ENCODE peak calls at places on chromosomes 1 and 21, in four cellular contexts. P is kidney epithelial cell, H is IMR-90, C is A549. A is an unnamed sample.

GRCh38 chr1:240575976-240576666 is 35.8 kb downstream of the GREM2 start:
- DNase-seq in C (peak), H (peak), P (no peak), A (no peak)

GRCh38 chr1:1038694-1039093 is 18.8 kb downstream of the AGRN start:
- DNase-seq in H (no peak), P (no peak), C (no peak), A (no peak)

GRCh38 chr1:87129038-87129437 is 199.6 kb upstream of the LMO4 start:
- DNase-seq in C (no peak), H (no peak), P (no peak), A (no peak)

GRCh38 chr1:103162360-103162759 is 54.0 kb upstream of the COL11A1 start:
- DNase-seq in P (no peak), C (no peak), H (no peak), A (no peak)

GRCh38 chr1:154351363-154352068 is 26.2 kb downstream of the ATP8B2 start:
- DNase-seq in P (no peak), C (peak), H (no peak), A (no peak)

GRCh38 chr1:85068846-85069245 is 20.5 kb upstream of the MCOLN3 start:
- DNase-seq in P (no peak), H (no peak), C (no peak), A (no peak)

GRCh38 chr1:226985839-226986463 is 45.9 kb downstream of the COQ8A start:
- DNase-seq in H (no peak), C (no peak), P (no peak), A (no peak)

GRCh38 chr1:173742203-173742886 is 27.6 kb downstream of the KLHL20 start:
- DNase-seq in C (no peak), H (no peak), P (no peak), A (no peak)

GRCh38 chr1:33330376-33330890 is 9.5 kb upstream of the A3GALT2 start:
- DNase-seq in H (no peak), C (no peak), P (no peak), A (no peak)

GRCh38 chr21:34261841-34262832 is 101.7 kb upstream of the KCNE2 start:
- DNase-seq in H (no peak), C (no peak), P (no peak), A (no peak)

GRCh38 chr1:183228650-183229220 is 42.7 kb downstream of the LAMC2 start:
- DNase-seq in H (no peak), P (no peak), C (no peak), A (no peak)

GRCh38 chr1:14901371-14901954 is 252.1 kb upstream of the TMEM51 start:
- DNase-seq in P (no peak), C (no peak), H (no peak), A (no peak)

GRCh38 chr1:212179394-212180076 is 105.7 kb upstream of the PPP2R5A start:
- DNase-seq in C (peak), P (peak), H (peak), A (no peak)

GRCh38 chr1:234551032-234551378 is 59.0 kb downstream of the IRF2BP2 start:
- DNase-seq in H (no peak), P (no peak), C (no peak), A (no peak)

DNA sequence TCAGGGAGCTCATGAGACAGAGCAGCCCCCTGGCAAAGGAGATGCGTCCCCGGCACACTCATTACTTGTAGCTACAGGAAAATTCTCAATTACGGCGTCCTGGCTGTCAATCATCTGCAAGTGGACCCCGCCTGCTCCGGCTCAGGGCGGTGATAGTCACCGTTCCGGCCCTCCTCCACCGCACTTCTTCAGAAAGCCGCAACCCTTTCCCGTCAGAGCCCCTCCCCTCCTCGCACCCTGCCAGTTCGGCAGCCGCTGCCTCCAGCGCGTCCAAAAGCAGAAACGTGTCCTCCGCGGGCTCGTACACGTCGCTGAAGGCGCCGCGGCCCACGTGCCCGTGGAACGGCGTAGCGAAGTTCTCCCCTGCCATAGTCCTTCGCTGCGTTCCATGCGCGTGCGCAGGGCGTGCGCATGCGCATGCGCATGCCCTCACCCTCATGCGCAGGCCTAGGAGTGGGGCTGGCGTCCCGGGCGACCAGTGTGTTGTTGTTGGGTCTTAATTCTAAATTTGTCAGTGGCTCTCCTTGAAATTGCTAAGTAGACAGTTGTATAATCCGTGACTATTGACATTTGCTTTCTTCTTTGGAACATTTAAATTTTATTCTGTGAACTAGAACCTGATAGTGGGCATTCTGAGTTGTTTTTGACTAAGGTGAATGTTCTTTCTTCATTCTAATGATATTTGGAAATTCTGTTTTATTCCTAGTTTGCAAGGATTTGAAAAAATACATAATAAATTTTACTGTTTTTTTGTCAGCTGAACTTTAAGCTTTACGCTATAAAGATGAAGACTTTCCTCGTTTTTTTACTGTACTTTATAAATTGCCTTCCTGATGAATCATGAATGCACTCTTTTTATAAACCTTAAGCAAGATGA is 107.5 kb downstream of the LTN1 start:
- DNase-seq in C (peak), P (peak), H (peak), A (peak)
- H3K4me3 ChIP-seq in C (peak), P (peak), H (peak), A (peak)

DNA sequence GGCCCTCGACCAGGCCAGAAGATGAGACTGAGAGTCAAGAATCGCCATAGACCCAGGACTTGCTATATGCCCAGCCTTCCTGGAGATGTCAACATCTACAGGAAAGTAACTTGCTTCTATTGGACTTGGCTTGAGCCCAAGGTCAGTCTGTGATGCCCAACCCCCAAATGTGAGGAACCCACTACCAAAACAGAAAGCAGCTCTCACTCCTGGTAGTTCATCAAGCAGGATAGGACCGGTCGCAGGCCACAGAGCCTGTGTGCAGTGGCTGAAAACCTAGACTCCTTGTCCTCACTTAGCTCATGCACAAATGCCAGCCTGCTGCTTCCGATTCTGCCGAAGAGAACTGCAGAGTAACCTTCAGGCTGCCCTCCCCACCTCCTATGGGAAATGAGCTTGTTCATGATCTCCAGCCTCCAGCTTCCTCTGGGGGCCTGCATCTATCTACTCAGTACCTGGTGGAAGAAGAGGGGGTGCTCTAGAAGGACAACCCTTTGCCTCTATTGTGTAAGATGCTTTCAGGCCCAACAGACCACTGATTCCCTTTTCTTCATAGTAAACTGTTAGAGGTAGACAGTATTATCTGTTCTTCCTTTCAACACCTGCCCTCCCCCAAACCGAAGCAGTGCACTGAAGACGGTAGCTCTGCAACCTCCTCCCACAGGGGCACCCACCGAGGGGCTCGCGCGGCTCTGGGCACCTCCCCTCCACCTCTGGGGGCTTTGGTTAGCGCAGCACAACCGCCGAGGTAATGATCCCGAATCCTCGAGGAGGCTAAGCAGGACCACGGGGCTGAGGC is 1.3 kb downstream of the ACOT7 start:
- DNase-seq in P (no peak), H (no peak), C (no peak), A (no peak)
- H3K4me3 ChIP-seq in P (peak), H (peak), C (peak), A (peak)

GRCh38 chr1:27153549-27153886 is 1.4 kb downstream of the SLC9A1 start:
- DNase-seq in P (no peak), C (no peak), H (no peak), A (no peak)
- H3K4me3 ChIP-seq in P (peak), C (peak), H (peak), A (peak)

GRCh38 chr21:24428539-24429186 is 1178.6 kb downstream of the MRPL39 start:
- DNase-seq in P (no peak), H (no peak), C (no peak), A (no peak)
- H3K4me3 ChIP-seq in P (no peak), H (no peak), C (no peak), A (no peak)

GRCh38 chr1:242522304-242522945 is 2.1 kb downstream of the PLD5 start:
- DNase-seq in H (no peak), C (no peak), P (no peak), A (no peak)
- H3K4me3 ChIP-seq in H (no peak), C (no peak), P (no peak), A (peak)

GRCh38 chr21:45102391-45102932 is 28.1 kb downstream of the ADARB1 start:
- DNase-seq in C (peak), P (no peak), H (no peak), A (no peak)

GRCh38 chr21:45108034-45108790 is 33.8 kb downstream of the ADARB1 start:
- DNase-seq in P (no peak), C (no peak), H (no peak), A (no peak)

GRCh38 chr21:45103966-45104520 is 29.7 kb downstream of the ADARB1 start:
- DNase-seq in P (no peak), C (no peak), H (no peak), A (no peak)

GRCh38 chr21:45105906-45106485 is 31.6 kb downstream of the ADARB1 start:
- DNase-seq in P (no peak), C (no peak), H (no peak), A (no peak)

DNA sequence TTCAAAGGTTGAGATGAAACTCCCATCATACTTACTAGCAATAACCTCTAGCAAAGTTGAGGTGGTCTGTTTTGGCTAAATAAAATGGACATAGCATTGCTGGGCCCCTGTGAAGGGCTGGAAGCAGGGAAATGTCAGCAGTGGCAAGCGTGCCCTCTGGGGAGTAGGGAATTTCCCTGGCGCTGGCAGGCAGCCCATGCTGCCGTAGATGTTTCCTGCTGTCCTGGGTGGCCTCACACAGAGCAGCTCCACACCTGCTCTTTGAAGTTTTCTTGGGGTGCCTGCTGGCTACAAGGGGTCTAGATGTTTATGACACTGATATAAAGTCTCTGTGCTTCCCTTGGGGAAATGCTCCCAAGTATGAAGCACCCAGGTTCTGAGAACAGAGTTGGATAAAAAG is 30.2 kb downstream of the ADARB1 start:
- DNase-seq in H (no peak), C (no peak), P (no peak), A (no peak)
- H3K4me3 ChIP-seq in H (no peak), C (no peak), P (no peak), A (no peak)

DNA sequence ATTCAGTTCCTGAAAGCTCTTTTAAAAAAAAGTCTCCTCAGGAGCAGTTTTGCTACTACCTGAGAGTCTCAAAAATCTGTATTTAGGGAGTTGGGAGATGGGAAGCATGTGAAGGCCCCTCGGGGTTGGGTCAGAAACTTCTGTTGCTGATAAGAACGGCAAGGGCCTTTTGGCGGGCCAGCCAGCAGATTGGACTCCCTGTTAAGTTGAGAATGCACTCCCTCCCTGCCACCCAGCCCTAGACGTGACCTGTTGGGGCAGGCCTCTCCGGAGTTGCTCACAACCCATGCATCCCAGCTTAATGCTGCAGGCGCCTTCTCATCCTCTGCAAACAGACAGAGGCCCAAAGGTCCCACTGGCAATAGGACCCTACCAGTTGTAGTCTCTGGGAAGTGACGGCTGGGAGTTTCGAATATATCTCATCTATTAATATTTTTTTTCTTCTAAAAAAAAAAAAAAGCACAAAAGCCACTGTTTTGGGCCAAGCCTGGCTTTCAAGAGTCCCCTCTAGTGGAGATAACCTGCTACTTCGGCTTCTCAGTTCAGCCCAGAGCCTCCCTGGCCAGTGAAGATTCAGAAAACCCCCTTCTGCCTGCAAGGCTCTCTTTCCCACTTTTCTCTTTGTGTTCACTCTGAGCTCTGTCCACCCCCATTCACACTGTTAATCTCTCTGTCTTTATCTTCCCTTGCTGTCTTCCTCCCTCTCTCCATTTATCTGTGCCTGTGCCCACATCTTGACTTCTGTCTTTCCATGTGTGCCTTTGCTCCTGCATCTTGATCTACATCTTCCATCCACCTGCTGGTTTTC is 5.3 kb downstream of the PLXNA2 start:
- DNase-seq in C (peak), P (no peak), H (peak), A (peak)
- H3K4me3 ChIP-seq in C (no peak), P (no peak), H (no peak), A (no peak)